ENCODE peak calls at places on chromosomes 13 and 19, in nine cellular contexts. R, M, O, J, E, L, T, Q and U are unnamed samples.

GRCh38 chr19:33161201-33161600 is 29.3 kb downstream of the WDR88 start:
- DNase-seq in R (no peak), M (no peak), O (no peak), J (no peak), E (no peak), L (no peak), T (no peak), Q (no peak), U (no peak)

GRCh38 chr13:80840313-80840976 is 499.5 kb upstream of the SPRY2 start:
- DNase-seq in R (no peak), M (peak), O (peak), J (no peak), E (no peak), L (no peak), T (no peak), Q (no peak), U (peak)

GRCh38 chr19:48481846-48482639 is 12.9 kb downstream of the CYTH2 start:
- DNase-seq in R (no peak), M (no peak), O (no peak), J (no peak), E (no peak), L (no peak), T (no peak), Q (no peak), U (no peak)

GRCh38 chr19:17303167-17303939 is at the start of gene ABHD8:
- DNase-seq in R (peak), M (peak), O (peak), J (peak), E (peak), L (peak), T (peak), Q (peak), U (peak)

GRCh38 chr13:113801289-113801961 is 42.4 kb downstream of the TMEM255B start:
- DNase-seq in R (no peak), M (no peak), O (no peak), J (no peak), E (no peak), L (no peak), T (no peak), Q (no peak), U (no peak)

GRCh38 chr13:63184693-63185092 is 1769.0 kb upstream of the PCDH20 start:
- DNase-seq in R (no peak), M (peak), O (no peak), J (no peak), E (no peak), L (no peak), T (no peak), Q (no peak), U (peak)

GRCh38 chr19:13765395-13766094 is 1.2 kb downstream of the MRI1 start:
- DNase-seq in R (peak), M (no peak), O (no peak), J (no peak), E (no peak), L (no peak), T (no peak), Q (no peak), U (no peak)

GRCh38 chr13:90938848-90939247 is 408.6 kb upstream of the MIR17HG start:
- DNase-seq in R (no peak), M (no peak), O (no peak), J (no peak), E (no peak), L (no peak), T (no peak), Q (no peak), U (no peak)

GRCh38 chr13:29435125-29435911 is 160.2 kb downstream of the SLC7A1 start:
- DNase-seq in R (peak), M (peak), O (no peak), J (no peak), E (no peak), L (no peak), T (no peak), Q (no peak), U (peak)

GRCh38 chr13:101829484-101829883 is 377.0 kb downstream of the ITGBL1 start:
- DNase-seq in R (no peak), M (peak), O (no peak), J (no peak), E (no peak), L (no peak), T (no peak), Q (no peak), U (no peak)

GRCh38 chr13:60562081-60562764 is 165.2 kb downstream of the TDRD3 start:
- DNase-seq in R (no peak), M (peak), O (no peak), J (no peak), E (no peak), L (no peak), T (no peak), Q (no peak), U (no peak)

GRCh38 chr13:35768551-35768950 is 292.1 kb upstream of the MAB21L1 start:
- DNase-seq in R (no peak), M (peak), O (no peak), J (no peak), E (no peak), L (no peak), T (no peak), Q (no peak), U (peak)

GRCh38 chr19:55433292-55433691 is 9.8 kb downstream of the SHISA7 start:
- DNase-seq in R (no peak), M (no peak), O (no peak), J (no peak), E (no peak), L (no peak), T (no peak), Q (no peak), U (no peak)

GRCh38 chr19:41928221-41928683 is at the start of gene ERFL:
- DNase-seq in R (no peak), M (no peak), O (no peak), J (no peak), E (no peak), L (peak), T (no peak), Q (no peak), U (no peak)

GRCh38 chr19:532578-533484 is 1.3 kb downstream of the CDC34 start:
- DNase-seq in R (peak), M (peak), O (peak), J (peak), E (peak), L (peak), T (peak), Q (no peak), U (peak)

GRCh38 chr13:75264611-75265010 is 217.4 kb downstream of the TBC1D4 start:
- DNase-seq in R (no peak), M (peak), O (no peak), J (no peak), E (no peak), L (no peak), T (no peak), Q (no peak), U (no peak)

GRCh38 chr13:48356750-48357149 is 53.2 kb downstream of the RB1 start:
- DNase-seq in R (no peak), M (no peak), O (no peak), J (no peak), E (no peak), L (no peak), T (no peak), Q (no peak), U (no peak)

GRCh38 chr13:68810660-68811059 is 1297.0 kb upstream of the ATXN8OS start:
- DNase-seq in R (peak), M (no peak), O (peak), J (no peak), E (no peak), L (no peak), T (no peak), Q (no peak), U (no peak)

GRCh38 chr13:32537580-32538233 is 888 bp downstream of the N4BP2L2 start:
- DNase-seq in R (peak), M (peak), O (no peak), J (peak), E (peak), L (peak), T (peak), Q (no peak), U (no peak)

GRCh38 chr19:3665681-3666544 is 34.4 kb downstream of the PIP5K1C start:
- DNase-seq in R (peak), M (peak), O (no peak), J (peak), E (peak), L (peak), T (peak), Q (peak), U (no peak)

GRCh38 chr13:96967248-96967745 is 27.0 kb downstream of the OXGR1 start:
- DNase-seq in R (no peak), M (peak), O (no peak), J (no peak), E (no peak), L (no peak), T (no peak), Q (no peak), U (peak)

GRCh38 chr13:66886248-66886647 is 343.9 kb downstream of the PCDH9 start:
- DNase-seq in R (no peak), M (no peak), O (peak), J (no peak), E (no peak), L (no peak), T (no peak), Q (no peak), U (no peak)

GRCh38 chr13:70960841-70961443 is 852.7 kb upstream of the KLHL1 start:
- DNase-seq in R (peak), M (peak), O (peak), J (no peak), E (no peak), L (no peak), T (no peak), Q (no peak), U (peak)

GRCh38 chr13:21371011-21371410 is 88.1 kb downstream of the ZDHHC20 start:
- DNase-seq in R (no peak), M (peak), O (no peak), J (no peak), E (no peak), L (no peak), T (no peak), Q (no peak), U (no peak)

GRCh38 chr19:46180701-46181385 is 32.8 kb downstream of the IGFL2 start:
- DNase-seq in R (no peak), M (no peak), O (no peak), J (no peak), E (no peak), L (no peak), T (no peak), Q (no peak), U (peak)

GRCh38 chr13:76873454-76873853 is 12.8 kb downstream of the KCTD12 start:
- DNase-seq in R (no peak), M (no peak), O (no peak), J (no peak), E (no peak), L (no peak), T (no peak), Q (no peak), U (no peak)

GRCh38 chr19:13164370-13165090 is 14.3 kb downstream of the IER2 start:
- DNase-seq in R (peak), M (no peak), O (peak), J (peak), E (peak), L (peak), T (peak), Q (no peak), U (peak)

GRCh38 chr13:40706439-40706838 is 40.0 kb upstream of the FOXO1 start:
- DNase-seq in R (no peak), M (no peak), O (no peak), J (no peak), E (no peak), L (no peak), T (no peak), Q (no peak), U (no peak)

GRCh38 chr19:38769635-38770211 is 3.6 kb downstream of the LGALS7 start:
- DNase-seq in R (peak), M (peak), O (peak), J (peak), E (peak), L (peak), T (peak), Q (peak), U (peak)

GRCh38 chr19:10513223-10513622 is 4.0 kb downstream of the S1PR5 start:
- DNase-seq in R (no peak), M (no peak), O (no peak), J (no peak), E (no peak), L (no peak), T (no peak), Q (no peak), U (no peak)

GRCh38 chr13:79398915-79399314 is 7.1 kb downstream of the RBM26 start:
- DNase-seq in R (no peak), M (peak), O (no peak), J (no peak), E (no peak), L (no peak), T (no peak), Q (no peak), U (peak)

GRCh38 chr13:23966691-23967615 is 69.7 kb upstream of the C1QTNF9B start:
- DNase-seq in R (peak), M (peak), O (no peak), J (no peak), E (no peak), L (peak), T (no peak), Q (no peak), U (peak)

GRCh38 chr19:29503140-29503758 is 22.5 kb upstream of the VSTM2B start:
- DNase-seq in R (no peak), M (no peak), O (no peak), J (no peak), E (no peak), L (no peak), T (no peak), Q (no peak), U (peak)

GRCh38 chr13:50715402-50716146 is 127.9 kb downstream of the DLEU7 start:
- DNase-seq in R (no peak), M (no peak), O (no peak), J (peak), E (no peak), L (no peak), T (peak), Q (no peak), U (no peak)